ENCODE peak calls at places on chromosomes 16 and 17, in four cellular contexts. A is A549, W is GM12878, G is K562. L is an unnamed sample.

GRCh38 chr16:84190731-84191388 is at the start of gene ADAD2:
- DNase-seq in A (peak; percentile 46), W (no peak), G (peak; percentile 87), L (peak; percentile 63)

GRCh38 chr16:74626741-74627416 is 20.0 kb upstream of the GLG1 start:
- DNase-seq in A (no peak), W (no peak), G (no peak), L (no peak)

GRCh38 chr17:10698116-10698818 is 873 bp downstream of the ADPRM start:
- DNase-seq in A (no peak), W (no peak), G (peak; percentile 12), L (peak; percentile 30)

GRCh38 chr17:62780273-62780672 is 27.8 kb downstream of the MARCHF10 start:
- DNase-seq in A (no peak), W (no peak), G (no peak), L (no peak)

GRCh38 chr17:66580601-66581385 is 254.1 kb upstream of the CACNG5 start:
- DNase-seq in A (no peak), W (no peak), G (peak; percentile 16), L (peak; percentile 58)

GRCh38 chr17:41615454-41615853 is 2.9 kb upstream of the KRT16 start:
- DNase-seq in A (peak; percentile 58), W (no peak), G (no peak), L (no peak)

GRCh38 chr16:4313563-4314531 is 2.0 kb upstream of the GLIS2 start:
- DNase-seq in A (peak; percentile 95), W (no peak), G (peak; percentile 85), L (peak; percentile 79)

GRCh38 chr16:57688987-57689771 is 5.4 kb upstream of the DRC7 start:
- DNase-seq in A (no peak), W (no peak), G (no peak), L (peak; percentile 30)

GRCh38 chr16:29192329-29193247 is 207.7 kb downstream of the LAT start:
- DNase-seq in A (no peak), W (no peak), G (peak; percentile 42), L (no peak)

GRCh38 chr17:76997981-76998531 is 129.9 kb downstream of the MGAT5B start:
- DNase-seq in A (no peak), W (peak; percentile 71), G (no peak), L (peak; percentile 12)

GRCh38 chr16:88732172-88732960 is 26.1 kb downstream of the CTU2 start:
- DNase-seq in A (peak; percentile 86), W (no peak), G (no peak), L (peak; percentile 54)

GRCh38 chr17:68598074-68598473 is 3.1 kb downstream of the FAM20A start:
- DNase-seq in A (no peak), W (no peak), G (no peak), L (no peak)

GRCh38 chr17:27466376-27466747 is 10.1 kb downstream of the KSR1 start:
- DNase-seq in A (no peak), W (no peak), G (no peak), L (no peak)

GRCh38 chr17:63601439-63602371 is 1.0 kb downstream of the TACO1 start:
- DNase-seq in A (peak; percentile 20), W (no peak), G (peak; percentile 24), L (no peak)

GRCh38 chr16:3092501-3092991 is 6.5 kb downstream of the ZSCAN10 start:
- DNase-seq in A (no peak), W (no peak), G (no peak), L (peak; percentile 50)

GRCh38 chr17:41504126-41504977 is 1.1 kb downstream of the KRT13 start:
- DNase-seq in A (no peak), W (no peak), G (no peak), L (no peak)

GRCh38 chr17:82366749-82367148 is 4.8 kb upstream of the UTS2R start:
- DNase-seq in A (no peak), W (no peak), G (no peak), L (no peak)

GRCh38 chr17:49434821-49435581 is 20.3 kb upstream of the PHB1 start:
- DNase-seq in A (peak; percentile 73), W (no peak), G (peak; percentile 90), L (peak; percentile 92)

GRCh38 chr16:77679336-77679735 is 43.0 kb upstream of the NUDT7 start:
- DNase-seq in A (no peak), W (no peak), G (no peak), L (no peak)

GRCh38 chr17:52470553-52470952 is 312.0 kb upstream of the CA10 start:
- DNase-seq in A (no peak), W (no peak), G (no peak), L (no peak)

GRCh38 chr16:2975161-2975795 is 5.0 kb downstream of the PKMYT1 start:
- DNase-seq in A (no peak), W (no peak), G (no peak), L (no peak)

GRCh38 chr17:69608114-69608513 is 193.6 kb downstream of the MAP2K6 start:
- DNase-seq in A (no peak), W (no peak), G (no peak), L (no peak)

GRCh38 chr17:12113156-12113555 is 92.5 kb downstream of the MAP2K4 start:
- DNase-seq in A (no peak), W (no peak), G (no peak), L (no peak)

GRCh38 chr17:12114686-12115418 is 94.2 kb downstream of the MAP2K4 start:
- DNase-seq in A (no peak), W (no peak), G (no peak), L (no peak)

GRCh38 chr17:12118617-12119016 is 97.9 kb downstream of the MAP2K4 start:
- DNase-seq in A (no peak), W (no peak), G (no peak), L (no peak)

GRCh38 chr17:12122091-12122490 is 101.4 kb downstream of the MAP2K4 start:
- DNase-seq in A (no peak), W (no peak), G (no peak), L (no peak)

GRCh38 chr17:12116143-12116542 is 95.5 kb downstream of the MAP2K4 start:
- DNase-seq in A (no peak), W (no peak), G (no peak), L (no peak)
- TF ChIP-seq MAX in A (no peak), W (no peak), G (no peak), L (no peak)

DNA sequence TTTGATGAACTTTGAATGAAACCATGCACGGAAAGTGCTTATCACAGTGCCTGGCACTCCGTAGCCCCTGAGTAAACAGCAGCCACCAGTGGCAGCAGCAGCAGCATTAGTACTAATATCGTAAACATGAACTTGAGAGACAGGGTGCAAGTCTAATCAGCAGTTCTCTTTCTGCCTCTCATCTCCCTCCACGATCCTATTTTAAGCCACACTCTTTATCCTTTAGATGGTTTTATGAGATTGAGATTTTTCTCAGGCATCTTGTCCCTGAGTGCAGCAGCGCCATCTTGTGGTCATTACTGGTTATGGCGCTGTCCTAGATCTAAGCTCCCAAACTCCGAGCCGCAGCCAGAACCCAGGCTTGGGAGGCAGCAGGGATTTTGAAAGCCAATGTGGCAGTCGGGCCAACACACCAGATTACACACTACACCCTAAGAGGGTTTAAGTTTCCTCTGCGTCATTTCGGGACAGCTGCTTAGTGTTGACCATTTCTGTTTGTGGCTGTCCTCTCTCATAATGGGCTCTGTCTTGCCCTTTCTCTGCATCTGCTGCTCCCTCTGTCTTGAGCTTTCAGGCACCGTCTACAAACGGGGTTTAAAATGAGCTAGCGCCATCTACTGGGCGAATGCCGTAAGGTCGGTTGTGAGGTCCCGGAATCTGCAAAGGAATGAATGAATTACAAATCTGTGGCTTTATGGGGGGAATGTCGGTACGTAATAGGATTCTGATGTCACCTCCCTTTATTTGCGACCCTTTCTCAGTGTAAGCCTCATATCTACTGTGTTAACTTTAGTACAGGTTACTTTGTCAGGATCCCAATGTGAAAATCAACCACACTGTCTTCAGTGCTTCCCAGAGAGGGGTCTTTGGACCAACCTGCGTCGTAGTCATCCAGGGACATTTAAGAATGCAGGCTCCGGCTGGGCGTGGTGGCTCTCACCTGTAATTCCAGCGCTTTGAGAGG is 64.5 kb downstream of the CYLD start:
- DNase-seq in A (peak; percentile 88), W (peak; percentile 81), G (peak; percentile 75), L (peak; percentile 76)
- TF ChIP-seq RCOR1 in A (no peak), W (no peak), G (peak; percentile 32), L (no peak)

GRCh38 chr16:1071561-1072225 is 854 bp upstream of the SSTR5 start:
- DNase-seq in A (no peak), W (no peak), G (no peak), L (no peak)
- TF ChIP-seq MAX in A (no peak), W (no peak), G (no peak), L (no peak)

GRCh38 chr17:7261377-7262191 is 694 bp downstream of the CLDN7 start:
- DNase-seq in A (no peak), W (no peak), G (no peak), L (peak; percentile 76)

GRCh38 chr17:7262192-7263070 is at the start of gene CLDN7:
- DNase-seq in A (no peak), W (no peak), G (no peak), L (peak; percentile 42)

GRCh38 chr17:7263801-7264078 is 1.5 kb upstream of the CLDN7 start:
- DNase-seq in A (no peak), W (no peak), G (no peak), L (peak; percentile 7)

GRCh38 chr17:7260601-7261376 is 1.5 kb downstream of the CLDN7 start:
- DNase-seq in A (no peak), W (no peak), G (no peak), L (no peak)

GRCh38 chr17:7263071-7263800 is 958 bp upstream of the CLDN7 start:
- DNase-seq in A (peak; percentile 46), W (no peak), G (peak; percentile 84), L (peak; percentile 43)
- TF ChIP-seq RCOR1 in A (no peak), W (no peak), G (no peak), L (no peak)

GRCh38 chr17:78272181-78272913 is 40.9 kb downstream of the TMEM235 start:
- DNase-seq in A (peak; percentile 81), W (no peak), G (peak; percentile 76), L (peak; percentile 15)
- TF ChIP-seq MAX in A (no peak), W (no peak), G (peak; percentile 40), L (no peak)

GRCh38 chr17:4899341-4900230 is at the start of gene C17orf107:
- DNase-seq in A (no peak), W (no peak), G (no peak), L (no peak)
- TF ChIP-seq RCOR1 in A (no peak), W (no peak), G (no peak), L (no peak)

GRCh38 chr16:59296888-59297287 is 562.8 kb upstream of the GOT2 start:
- DNase-seq in A (no peak), W (no peak), G (no peak), L (no peak)

GRCh38 chr16:59295474-59295873 is 561.4 kb upstream of the GOT2 start:
- DNase-seq in A (no peak), W (no peak), G (no peak), L (no peak)

GRCh38 chr16:59290718-59291117 is 556.6 kb upstream of the GOT2 start:
- DNase-seq in A (no peak), W (no peak), G (no peak), L (no peak)

GRCh38 chr16:59296002-59296401 is 561.9 kb upstream of the GOT2 start:
- DNase-seq in A (no peak), W (no peak), G (no peak), L (no peak)
- TF ChIP-seq MAX in A (no peak), W (no peak), G (no peak), L (no peak)

GRCh38 chr16:23847938-23848337 is 12.2 kb downstream of the PRKCB start:
- DNase-seq in A (no peak), W (no peak), G (peak; percentile 48), L (no peak)
- TF ChIP-seq RCOR1 in A (no peak), W (no peak), G (peak; percentile 21), L (no peak)

GRCh38 chr16:55735120-55735781 is 79.5 kb downstream of the SLC6A2 start:
- DNase-seq in A (peak; percentile 25), W (no peak), G (no peak), L (no peak)
- TF ChIP-seq MAX in A (no peak), W (no peak), G (no peak), L (no peak)

L was measured in SK-N-SH.